ENCODE peak calls at places on chromosomes 4 and X, in nine cellular contexts. Q is aorta; I is cardiac muscle cell; E is PC-9; V is CD8-positive, alpha-beta T cell; M is CD8-positive, alpha-beta memory T cell; K is stomach; U is body of pancreas; J is left ventricle myocardium inferior. S is an unnamed sample. For H3K4me1 and H3K36me3, the result is how much of the 10 kb centered on the place peaks cover.

GRCh38 chrX:152619897-152620296 is 17.8 kb upstream of the GABRQ start:
- DNase-seq in M (no peak), U (no peak), J (no peak), I (no peak), E (no peak), Q (no peak), V (no peak), K (no peak), S (no peak)

GRCh38 chr4:26692014-26692726 is 108.3 kb downstream of the TBC1D19 start:
- DNase-seq in M (no peak), Q (no peak), K (no peak), I (no peak), J (no peak), V (no peak), E (no peak), U (no peak), S (no peak)

GRCh38 chrX:123184199-123184857 is at the start of gene GRIA3:
- DNase-seq in E (no peak), I (no peak), V (no peak), M (no peak), K (no peak), U (no peak), Q (peak), J (no peak), S (no peak)

GRCh38 chr4:83284161-83285021 is at the start of gene COQ2:
- DNase-seq in V (peak), J (peak), U (peak), E (peak), M (peak), Q (peak), I (peak), K (peak), S (peak)

GRCh38 chr4:158758142-158758541 is 10.7 kb upstream of the FNIP2 start:
- DNase-seq in J (no peak), V (no peak), M (no peak), U (no peak), K (no peak), E (no peak), Q (no peak), I (peak), S (no peak)

GRCh38 chrX:103256651-103257050 is 1.7 kb upstream of the TCEAL8 start:
- DNase-seq in M (no peak), V (no peak), U (no peak), J (no peak), K (no peak), Q (no peak), E (no peak), I (no peak), S (no peak)

GRCh38 chr4:183402771-183403170 is 41.7 kb upstream of the CDKN2AIP start:
- DNase-seq in I (no peak), U (no peak), K (no peak), E (peak), M (no peak), V (no peak), J (no peak), Q (no peak), S (peak)

GRCh38 chrX:53241558-53241957 is 16.6 kb upstream of the KDM5C start:
- DNase-seq in J (no peak), E (no peak), M (no peak), Q (no peak), I (no peak), U (no peak), K (no peak), V (no peak), S (no peak)

GRCh38 chr4:62930884-62931283 is 1478.4 kb downstream of the TECRL start:
- DNase-seq in V (no peak), M (no peak), E (no peak), K (no peak), Q (no peak), I (no peak), J (no peak), U (no peak), S (no peak)

GRCh38 chr4:158139086-158139485 is 33.7 kb downstream of the GASK1B start:
- DNase-seq in J (no peak), V (no peak), I (no peak), E (no peak), M (no peak), Q (no peak), U (no peak), K (no peak), S (no peak)

GRCh38 chr4:3796960-3797359 is 30.8 kb downstream of the ADRA2C start:
- DNase-seq in I (no peak), J (no peak), E (no peak), Q (peak), K (no peak), M (no peak), V (no peak), U (no peak), S (no peak)

GRCh38 chr4:6767725-6768538 is 14.6 kb upstream of the KIAA0232 start:
- DNase-seq in M (no peak), K (no peak), J (no peak), V (no peak), Q (no peak), U (no peak), E (no peak), I (no peak), S (no peak)

GRCh38 chr4:21858971-21859370 is 89.6 kb downstream of the KCNIP4 start:
- DNase-seq in E (no peak), I (no peak), V (no peak), U (no peak), Q (no peak), K (no peak), J (no peak), M (no peak), S (peak)

GRCh38 chr4:184437988-184438774 is 36.2 kb downstream of the IRF2 start:
- DNase-seq in M (no peak), K (no peak), I (no peak), E (no peak), Q (no peak), V (no peak), U (no peak), J (no peak), S (no peak)

GRCh38 chrX:113962338-113962737 is 621.5 kb upstream of the HTR2C start:
- DNase-seq in U (no peak), E (no peak), V (no peak), M (no peak), K (no peak), Q (no peak), J (no peak), I (no peak), S (no peak)

GRCh38 chr4:126097155-126097554 is 782.4 kb downstream of the FAT4 start:
- DNase-seq in Q (no peak), I (no peak), U (no peak), V (no peak), E (no peak), K (no peak), J (no peak), M (no peak), S (no peak)

GRCh38 chr4:25654971-25655963 is at the start of gene SLC34A2:
- DNase-seq in E (no peak), K (peak), V (no peak), U (peak), Q (no peak), J (no peak), M (no peak), I (peak), S (no peak)

GRCh38 chrX:39016551-39016950 is 215.3 kb downstream of the MID1IP1 start:
- DNase-seq in E (no peak), U (peak), J (no peak), Q (no peak), M (no peak), K (peak), I (no peak), V (no peak), S (no peak)

GRCh38 chr4:110088670-110089069 is 109.7 kb downstream of the ELOVL6 start:
- DNase-seq in J (no peak), K (no peak), M (no peak), Q (no peak), V (no peak), U (no peak), I (peak), E (no peak), S (no peak)

GRCh38 chrX:138157850-138158249 is 553.7 kb downstream of the FGF13 start:
- DNase-seq in V (no peak), E (no peak), I (no peak), M (no peak), U (no peak), J (no peak), K (no peak), Q (no peak), S (no peak)

GRCh38 chrX:19127649-19128168 is 5.4 kb upstream of the ADGRG2 start:
- DNase-seq in K (no peak), Q (no peak), I (peak), V (no peak), U (no peak), J (peak), M (no peak), E (no peak), S (no peak)

GRCh38 chr4:48247142-48247877 is 22.3 kb downstream of the TEC start:
- DNase-seq in J (no peak), E (no peak), I (peak), Q (no peak), V (no peak), U (no peak), M (no peak), K (no peak), S (no peak)

GRCh38 chr4:36013206-36013605 is 231.1 kb downstream of the ARAP2 start:
- DNase-seq in J (no peak), M (no peak), K (no peak), I (no peak), E (no peak), V (no peak), Q (no peak), U (no peak), S (no peak)

GRCh38 chr4:4788573-4788972 is 70.9 kb upstream of the MSX1 start:
- DNase-seq in J (no peak), Q (no peak), V (no peak), I (no peak), U (no peak), E (no peak), K (no peak), M (no peak), S (no peak)

GRCh38 chr4:101277661-101278060 is 69.7 kb downstream of the PPP3CA start:
- DNase-seq in J (no peak), V (no peak), Q (no peak), E (no peak), K (no peak), M (no peak), I (peak), U (no peak), S (no peak)

GRCh38 chr4:38177035-38177791 is 217.0 kb downstream of the PTTG2 start:
- DNase-seq in Q (peak), E (no peak), M (peak), I (peak), U (peak), J (peak), V (peak), K (peak), S (peak)

GRCh38 chr4:2261110-2261852 is 628 bp downstream of the MXD4 start:
- DNase-seq in E (no peak), Q (peak), U (peak), K (peak), V (peak), M (peak), J (peak), I (peak), S (no peak)

GRCh38 chr4:2923141-2923551 is 40.1 kb downstream of the NOP14 start:
- DNase-seq in I (peak), K (peak), M (peak), J (no peak), V (no peak), Q (no peak), E (no peak), U (no peak), S (no peak)

GRCh38 chrX:154603438-154604430 is 15.3 kb downstream of the CTAG1B start:
- DNase-seq in K (no peak), J (no peak), Q (no peak), I (peak), E (peak), V (no peak), M (no peak), U (no peak), S (no peak)

GRCh38 chrX:37854748-37855147 is 7.4 kb upstream of the DYNLT3 start:
- DNase-seq in V (no peak), U (no peak), J (no peak), K (no peak), I (no peak), M (no peak), E (no peak), Q (no peak), S (no peak)

GRCh38 chrX:68261060-68261672 is 172.1 kb downstream of the OPHN1 start:
- DNase-seq in Q (peak), U (no peak), V (no peak), M (no peak), K (no peak), I (peak), E (no peak), J (no peak), S (no peak)

GRCh38 chr4:97720869-97721432 is 422.3 kb downstream of the STPG2 start:
- DNase-seq in K (no peak), J (no peak), M (no peak), I (peak), U (no peak), E (peak), V (no peak), Q (no peak), S (no peak)

GRCh38 chr4:15917297-15917696 is 21.2 kb downstream of the FGFBP1 start:
- DNase-seq in E (no peak), J (no peak), U (no peak), I (no peak), K (no peak), M (no peak), V (no peak), Q (no peak), S (no peak)

GRCh38 chr4:88022289-88022688 is 14.9 kb downstream of the PKD2 start:
- DNase-seq in K (no peak), J (no peak), Q (no peak), E (no peak), M (no peak), U (no peak), V (no peak), I (no peak), S (no peak)

GRCh38 chrX:13082286-13083065 is 38.1 kb upstream of the FAM9C start:
- DNase-seq in E (no peak), U (no peak), I (no peak), M (peak), K (no peak), Q (no peak), J (no peak), V (peak), S (no peak)

GRCh38 chrX:154369453-154370299 is 4.8 kb downstream of the FLNA start:
- DNase-seq in E (peak), V (peak), I (peak), K (no peak), Q (peak), M (peak), J (peak), U (peak), S (peak)

GRCh38 chr4:40934671-40935070 is 184.9 kb downstream of the NSUN7 start:
- DNase-seq in K (no peak), J (no peak), Q (no peak), U (no peak), I (no peak), E (no peak), V (no peak), M (no peak), S (no peak)

GRCh38 chr4:23290656-23291055 is 597.9 kb downstream of the GBA3 start:
- DNase-seq in J (no peak), V (no peak), I (peak), K (no peak), M (no peak), Q (no peak), U (no peak), E (peak), S (no peak)

GRCh38 chr4:23291139-23291538 is 598.4 kb downstream of the GBA3 start:
- DNase-seq in J (no peak), I (no peak), M (no peak), Q (no peak), E (no peak), V (no peak), U (no peak), K (no peak), S (no peak)
- H3K4me1 ChIP-seq in J (under half), I (under half), M (under half), Q (under half), E (under half), V (under half), U (under half), K (under half), S (under half)

DNA sequence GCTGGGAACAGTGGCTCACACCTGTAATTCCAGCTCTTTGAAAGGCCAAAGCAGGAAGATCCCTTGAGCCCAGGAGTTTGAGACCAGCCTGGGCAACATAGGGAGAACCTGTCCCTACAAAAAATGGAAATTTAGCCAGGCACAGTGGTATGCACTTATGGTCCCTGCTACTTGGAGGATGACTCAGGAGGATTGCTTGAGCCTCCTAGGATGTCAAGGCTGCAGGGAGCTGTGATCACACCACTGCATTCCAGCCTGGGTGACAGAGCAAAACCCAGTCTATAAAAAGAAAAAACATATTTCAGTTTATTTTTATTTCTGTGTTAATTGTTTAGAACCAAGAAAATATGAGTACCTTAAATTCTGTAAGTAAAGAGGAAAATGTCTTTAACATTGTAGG is 123.7 kb downstream of the CBR4 start:
- DNase-seq in U (no peak), K (no peak), J (no peak), V (no peak), Q (no peak), E (peak), M (no peak), I (no peak), S (peak)
- H3K36me3 ChIP-seq in U (under half), K (under half), J (half or more), V (under half), Q (under half), E (under half), M (under half), I (under half), S (half or more)

DNA sequence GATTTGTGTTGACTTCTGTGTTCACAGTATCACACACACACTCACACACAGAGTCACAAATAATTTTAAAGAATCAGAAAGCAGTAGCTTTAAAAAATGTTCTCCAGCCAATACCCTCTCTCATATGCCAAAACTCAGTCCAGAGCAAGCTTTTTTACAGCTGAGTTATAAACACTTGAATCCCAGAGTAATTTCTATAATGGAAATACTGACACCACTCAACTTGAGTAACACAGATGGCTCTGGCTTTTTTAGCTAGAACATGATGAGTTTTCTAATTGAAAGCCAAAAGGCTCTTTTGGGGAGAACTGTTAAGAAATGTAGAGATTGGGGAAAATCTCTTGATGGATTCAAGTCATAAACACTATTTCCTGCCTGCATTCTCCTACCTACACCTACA is 100.8 kb downstream of the DOCK11 start:
- DNase-seq in U (no peak), K (no peak), M (no peak), E (no peak), Q (no peak), V (no peak), J (no peak), I (no peak), S (no peak)
- H3K4me1 ChIP-seq in U (under half), K (under half), M (under half), E (under half), Q (under half), V (under half), J (under half), I (under half), S (under half)

GRCh38 chrX:100316987-100317386 is 93.1 kb downstream of the PCDH19 start:
- DNase-seq in U (no peak), M (no peak), V (no peak), Q (peak), E (no peak), K (no peak), I (no peak), J (peak), S (no peak)

GRCh38 chrX:100319716-100320115 is 90.4 kb downstream of the PCDH19 start:
- DNase-seq in V (no peak), M (no peak), I (no peak), K (no peak), Q (no peak), U (no peak), J (no peak), E (no peak), S (no peak)
- H3K36me3 ChIP-seq in V (under half), M (under half), I (under half), K (under half), Q (under half), U (under half), J (under half), E (under half), S (under half)

DNA sequence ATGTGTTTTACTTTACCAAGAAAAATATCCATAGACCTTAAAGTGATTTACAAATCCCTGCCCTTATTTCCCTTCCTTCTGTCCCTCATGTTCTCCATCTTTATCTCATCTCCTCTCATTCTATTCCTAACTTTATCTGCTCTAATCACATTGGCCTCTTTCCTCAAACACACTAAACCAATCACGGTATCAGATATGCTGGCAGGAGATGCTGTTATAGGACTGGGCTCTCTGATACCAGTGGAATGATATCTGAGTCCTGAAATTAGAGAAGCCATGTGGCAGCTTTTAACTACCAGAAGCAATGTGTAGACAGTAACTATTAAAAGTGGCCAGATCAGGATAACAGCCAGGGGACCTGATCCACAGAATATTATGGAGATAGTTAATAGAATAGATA is 49.9 kb upstream of the GIMD1 start:
- DNase-seq in J (no peak), U (no peak), I (no peak), Q (no peak), K (no peak), M (no peak), E (no peak), V (no peak), S (no peak)
- H3K4me1 ChIP-seq in J (under half), U (under half), I (under half), Q (under half), K (under half), M (under half), E (under half), V (under half), S (under half)

DNA sequence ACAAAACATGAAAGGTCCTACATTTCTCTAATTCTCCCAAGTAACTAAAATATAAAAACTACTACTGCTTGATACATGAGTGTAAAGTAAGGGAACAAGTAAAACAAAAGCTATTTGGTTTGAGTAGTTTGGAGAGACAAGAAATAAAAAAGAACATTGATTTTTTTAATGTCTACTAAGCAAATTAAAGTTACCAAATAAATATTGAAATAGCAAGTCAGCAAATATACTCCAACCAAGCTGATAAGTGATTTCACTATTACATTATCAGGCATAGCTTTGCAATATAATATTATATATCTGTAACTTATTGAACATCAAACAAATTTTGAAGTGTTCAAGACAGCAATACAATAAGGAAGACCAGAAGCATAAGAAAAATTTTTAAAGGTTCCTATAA is 60.3 kb downstream of the LCORL start:
- DNase-seq in M (no peak), V (no peak), E (no peak), Q (no peak), K (no peak), U (no peak), J (no peak), I (no peak), S (no peak)
- H3K36me3 ChIP-seq in M (under half), V (under half), E (under half), Q (under half), K (under half), U (under half), J (under half), I (under half), S (under half)

DNA sequence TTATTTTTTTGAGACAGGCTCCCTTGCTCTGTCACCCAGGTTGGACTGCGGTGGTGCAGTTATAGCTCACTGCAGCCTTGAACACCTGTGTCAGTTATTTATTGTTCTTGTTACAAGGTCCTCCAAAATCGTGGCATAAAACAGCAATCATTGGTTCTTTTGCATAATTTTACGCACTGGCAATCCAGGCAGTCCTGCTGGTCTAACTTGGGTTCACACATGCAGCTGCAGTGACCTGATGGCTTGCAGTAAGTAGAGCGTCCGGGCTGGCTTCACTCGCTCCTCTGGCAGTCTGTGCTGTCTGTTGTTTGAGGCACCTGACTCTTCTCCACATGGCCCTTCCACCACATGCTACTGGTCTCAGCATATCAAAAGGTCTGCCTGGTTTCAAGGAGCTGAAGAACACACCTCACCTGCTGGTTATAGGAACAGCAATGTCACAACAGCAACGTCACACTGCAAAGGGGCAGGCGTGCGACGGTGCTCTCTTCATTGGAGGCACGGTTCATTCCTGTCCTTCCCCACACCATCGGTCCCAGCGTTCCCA is 894.6 kb downstream of the TRIML1 start:
- DNase-seq in K (no peak), E (no peak), Q (no peak), U (no peak), M (no peak), J (no peak), V (no peak), I (no peak), S (no peak)
- H3K4me1 ChIP-seq in K (under half), E (under half), Q (under half), U (under half), M (under half), J (under half), V (under half), I (under half), S (under half)

GRCh38 chr4:67682266-67682665 is 18.7 kb downstream of the UBA6 start:
- DNase-seq in Q (no peak), U (no peak), M (no peak), E (no peak), J (no peak), I (no peak), V (no peak), K (no peak), S (no peak)
- H3K36me3 ChIP-seq in Q (under half), U (under half), M (under half), E (under half), J (under half), I (under half), V (under half), K (under half), S (under half)

S was measured in SJSA1.